ENCODE peak calls at places on chromosomes 1 and 21, in seven cellular contexts. I is heart right ventricle; R is colonic mucosa; M is SJSA1; H is CD8-positive, alpha-beta memory T cell; O is neuronal stem cell; J is pancreas. P is an unnamed sample.

GRCh38 chr1:52140633-52141512 is 1.0 kb upstream of the ZFYVE9 start:
- DNase-seq in I (no peak), R (no peak), M (peak; percentile 13), H (no peak), O (no peak), J (no peak), P (no peak)

GRCh38 chr1:29854700-29855276 is 618.5 kb downstream of the PTPRU start:
- DNase-seq in I (no peak), R (no peak), M (no peak), H (no peak), O (no peak), J (no peak), P (no peak)

GRCh38 chr1:220094016-220094911 is at the start of gene IARS2:
- DNase-seq in I (peak; percentile 91), R (peak; percentile 93), M (peak; percentile 87), H (peak; percentile 91), O (peak; percentile 78), J (peak; percentile 88), P (no peak)

GRCh38 chr21:20272791-20273362 is 725.3 kb upstream of the NCAM2 start:
- DNase-seq in I (no peak), R (no peak), M (no peak), H (no peak), O (no peak), J (no peak), P (no peak)

GRCh38 chr1:176051402-176051801 is 155.7 kb downstream of the COP1 start:
- DNase-seq in I (no peak), R (no peak), M (no peak), H (no peak), O (no peak), J (no peak), P (no peak)

GRCh38 chr1:41387667-41388091 is 26.4 kb downstream of the FOXO6 start:
- DNase-seq in I (peak; percentile 87), R (peak; percentile 68), M (no peak), H (no peak), O (peak; percentile 61), J (peak; percentile 86), P (no peak)

GRCh38 chr1:169753549-169753948 is 19.7 kb upstream of the SELE start:
- DNase-seq in I (no peak), R (no peak), M (no peak), H (no peak), O (no peak), J (no peak), P (no peak)

GRCh38 chr1:220879090-220879508 is at the start of gene HLX:
- DNase-seq in I (peak; percentile 90), R (peak; percentile 80), M (peak; percentile 92), H (no peak), O (no peak), J (peak; percentile 83), P (peak; percentile 77)

GRCh38 chr1:41412748-41413147 is 51.5 kb downstream of the FOXO6 start:
- DNase-seq in I (no peak), R (no peak), M (no peak), H (no peak), O (no peak), J (no peak), P (no peak)

GRCh38 chr1:55868026-55868425 is 652.9 kb upstream of the USP24 start:
- DNase-seq in I (no peak), R (no peak), M (peak; percentile 44), H (no peak), O (no peak), J (no peak), P (no peak)

GRCh38 chr1:50420689-50421365 is 2.4 kb downstream of the DMRTA2 start:
- DNase-seq in I (no peak), R (no peak), M (no peak), H (no peak), O (peak; percentile 40), J (no peak), P (no peak)

GRCh38 chr1:178330153-178330552 is 166.6 kb downstream of the CLEC20A start:
- DNase-seq in I (no peak), R (no peak), M (no peak), H (no peak), O (no peak), J (no peak), P (no peak)

GRCh38 chr1:245999697-246000637 is 507.1 kb downstream of the SMYD3 start:
- DNase-seq in I (no peak), R (no peak), M (no peak), H (no peak), O (no peak), J (no peak), P (no peak)

GRCh38 chr1:52355436-52355835 is 10.6 kb downstream of the CC2D1B start:
- DNase-seq in I (no peak), R (no peak), M (no peak), H (no peak), O (no peak), J (no peak), P (no peak)

GRCh38 chr21:44589094-44589493 is 3.2 kb downstream of the KRTAP10-6 start:
- DNase-seq in I (no peak), R (no peak), M (no peak), H (no peak), O (no peak), J (no peak), P (no peak)

GRCh38 chr1:8120693-8121260 is 94.7 kb upstream of the ERRFI1 start:
- DNase-seq in I (no peak), R (no peak), M (peak; percentile 68), H (no peak), O (no peak), J (no peak), P (no peak)

GRCh38 chr1:228161381-228161780 is 4.2 kb upstream of the IBA57 start:
- DNase-seq in I (no peak), R (no peak), M (no peak), H (no peak), O (no peak), J (no peak), P (no peak)
- H3K4me1 ChIP-seq in I (peaks cover 33% of the 10 kb centered on the region), R (peaks cover 4% of the 10 kb centered on the region), M (peaks cover 5% of the 10 kb centered on the region), H (peaks cover 37% of the 10 kb centered on the region), O (peaks cover 13% of the 10 kb centered on the region), J (no peaks in the 10 kb centered on the region), P (no peaks in the 10 kb centered on the region)

DNA sequence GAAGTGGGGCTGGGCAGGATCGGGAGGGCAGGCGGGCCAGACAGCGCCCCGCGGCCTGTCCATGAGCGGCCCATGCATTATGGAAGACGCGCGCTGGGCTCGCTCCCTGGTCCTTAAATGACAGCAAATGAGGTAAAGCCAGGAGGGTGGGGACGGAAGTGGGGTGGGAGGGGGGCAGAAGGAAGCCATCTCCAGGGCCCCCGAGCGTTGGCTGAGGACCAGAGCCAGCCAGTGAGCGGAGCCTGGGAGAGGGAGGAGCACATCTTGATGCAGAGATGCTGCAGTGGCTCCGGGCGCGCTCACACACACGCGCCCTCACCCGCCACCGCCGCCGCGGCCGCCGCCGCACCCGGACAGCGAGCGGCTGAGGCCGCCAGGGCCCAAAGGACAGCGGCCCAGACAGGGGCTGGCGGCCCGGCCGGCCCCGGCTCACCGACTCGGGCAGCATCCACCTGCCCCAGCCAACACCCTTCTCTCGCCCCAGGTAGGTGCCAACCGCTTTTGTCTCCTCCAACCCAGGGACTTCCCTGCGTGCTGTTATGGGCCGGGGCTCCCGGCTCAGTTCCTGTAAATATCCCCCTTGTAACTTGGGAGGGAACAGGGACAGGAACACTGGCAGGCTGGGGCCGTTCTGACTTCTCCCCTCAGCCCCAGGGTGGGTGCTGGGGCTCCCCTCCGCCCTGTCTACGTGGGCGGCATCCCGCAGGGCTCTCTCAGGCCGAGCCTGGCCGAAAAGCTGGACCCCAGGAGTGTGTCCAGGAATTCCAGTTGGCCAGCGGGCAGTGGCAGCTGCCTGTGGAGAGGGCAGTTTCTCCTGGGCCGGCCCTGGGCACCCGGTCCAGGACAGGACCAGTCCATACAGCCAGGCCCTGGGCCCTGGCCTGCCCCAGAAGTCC is at the start of gene CNTN2:
- DNase-seq in I (no peak), R (no peak), M (no peak), H (no peak), O (no peak), J (no peak), P (no peak)
- H3K4me1 ChIP-seq in I (no peaks in the 10 kb centered on the region), R (no peaks in the 10 kb centered on the region), M (no peaks in the 10 kb centered on the region), H (no peaks in the 10 kb centered on the region), O (peaks cover 20% of the 10 kb centered on the region), J (no peaks in the 10 kb centered on the region), P (peaks cover 6% of the 10 kb centered on the region)

GRCh38 chr1:212236664-212237220 is 48.5 kb upstream of the PPP2R5A start:
- DNase-seq in I (no peak), R (no peak), M (no peak), H (no peak), O (no peak), J (no peak), P (no peak)

GRCh38 chr1:212235848-212236247 is 49.4 kb upstream of the PPP2R5A start:
- DNase-seq in I (no peak), R (peak; percentile 86), M (no peak), H (no peak), O (no peak), J (no peak), P (no peak)

GRCh38 chr1:212233321-212233720 is 51.9 kb upstream of the PPP2R5A start:
- DNase-seq in I (no peak), R (no peak), M (no peak), H (no peak), O (no peak), J (no peak), P (no peak)

GRCh38 chr1:212232020-212232570 is 53.1 kb upstream of the PPP2R5A start:
- DNase-seq in I (no peak), R (no peak), M (no peak), H (no peak), O (no peak), J (no peak), P (no peak)

GRCh38 chr1:212234431-212235298 is 50.5 kb upstream of the PPP2R5A start:
- DNase-seq in I (no peak), R (peak; percentile 38), M (peak; percentile 76), H (no peak), O (no peak), J (peak; percentile 61), P (peak; percentile 36)
- H3K4me1 ChIP-seq in I (peaks cover 39% of the 10 kb centered on the region), R (peaks cover 8% of the 10 kb centered on the region), M (peaks cover 13% of the 10 kb centered on the region), H (peaks cover 9% of the 10 kb centered on the region), O (no peaks in the 10 kb centered on the region), J (peaks cover 27% of the 10 kb centered on the region), P (peaks cover 37% of the 10 kb centered on the region)

DNA sequence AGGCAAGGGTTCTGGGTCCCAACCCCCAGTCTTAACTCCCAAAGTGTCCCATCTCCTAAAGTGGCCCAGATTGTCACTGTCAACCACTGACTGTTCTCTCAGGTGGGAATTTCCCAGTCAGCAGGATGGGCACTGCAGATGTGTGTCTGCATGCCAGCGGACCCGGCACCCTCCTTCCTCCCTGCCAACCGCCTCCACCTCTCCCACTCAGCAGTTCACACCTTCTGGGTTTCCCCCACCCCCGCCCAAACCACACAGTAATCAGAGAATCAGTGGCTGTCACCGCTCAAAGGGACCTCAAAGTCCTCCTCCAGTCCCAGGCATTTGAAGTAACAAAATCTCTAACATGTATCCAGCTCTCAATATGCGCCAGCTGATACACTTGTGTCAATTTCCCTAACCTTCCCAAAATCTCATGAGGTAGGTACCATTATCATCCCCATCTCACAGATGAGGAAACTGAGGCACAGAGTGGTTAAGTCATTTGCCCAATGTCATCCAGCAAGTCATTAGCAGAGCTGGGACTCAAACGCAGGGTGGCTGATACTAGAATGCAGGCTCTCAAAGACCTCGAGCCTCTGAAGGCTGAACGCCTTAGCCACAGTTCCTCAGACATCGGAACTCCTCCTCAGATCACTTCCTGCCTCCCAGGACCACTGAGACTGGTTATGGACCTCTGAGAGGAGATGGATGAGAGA is 4.8 kb downstream of the RUNX3 start:
- DNase-seq in I (no peak), R (no peak), M (no peak), H (peak; percentile 85), O (no peak), J (no peak), P (no peak)
- H3K4me1 ChIP-seq in I (no peaks in the 10 kb centered on the region), R (peaks cover 10% of the 10 kb centered on the region), M (peaks cover 52% of the 10 kb centered on the region), H (peaks cover 75% of the 10 kb centered on the region), O (peaks cover 10% of the 10 kb centered on the region), J (no peaks in the 10 kb centered on the region), P (peaks cover 14% of the 10 kb centered on the region)